ENCODE peak calls at places on chromosomes 16 and 17, in ten cellular contexts. J is adrenal gland, A is GM12865, W is neural crest cell, Q is A549, C is mammary epithelial cell, U is ascending aorta, X is MCF 10A, S is MM.1S, F is HFF-Myc. H is an unnamed sample.

GRCh38 chr17:78416311-78416711 is 37.9 kb downstream of the PGS1 start:
- DNase-seq in Q (no peak), U (no peak), X (no peak), S (no peak), C (no peak), W (no peak), F (no peak), A (no peak), J (peak), H (no peak)

GRCh38 chr17:56899403-56899802 is 14.4 kb downstream of the TRIM25 start:
- DNase-seq in A (no peak), C (no peak), U (no peak), J (no peak), S (no peak), X (no peak), F (no peak), W (no peak), Q (no peak), H (no peak)

GRCh38 chr17:876272-876671 is 94.1 kb downstream of the MRM3 start:
- DNase-seq in S (no peak), U (no peak), C (no peak), Q (no peak), F (no peak), X (no peak), A (peak), J (no peak), W (no peak), H (no peak)

GRCh38 chr16:4637501-4638166 is 13.0 kb downstream of the MGRN1 start:
- DNase-seq in J (no peak), A (no peak), Q (no peak), U (no peak), X (no peak), W (no peak), F (no peak), S (no peak), C (no peak), H (no peak)

GRCh38 chr16:3583303-3584038 is 6.3 kb upstream of the NLRC3 start:
- DNase-seq in A (no peak), X (no peak), Q (no peak), J (no peak), S (no peak), U (no peak), F (no peak), C (no peak), W (no peak), H (no peak)

GRCh38 chr17:31535581-31535981 is 144.1 kb downstream of the RAB11FIP4 start:
- DNase-seq in Q (no peak), A (peak), S (peak), X (no peak), U (no peak), J (no peak), W (no peak), C (no peak), F (no peak), H (no peak)

GRCh38 chr16:10556240-10556639 is 24.2 kb downstream of the EMP2 start:
- DNase-seq in S (no peak), J (no peak), C (no peak), W (no peak), Q (no peak), F (no peak), U (no peak), X (no peak), A (no peak), H (no peak)

GRCh38 chr17:81197831-81198490 is 24.8 kb downstream of the CEP131 start:
- DNase-seq in S (no peak), A (no peak), J (no peak), C (no peak), X (no peak), U (no peak), W (no peak), F (no peak), Q (no peak), H (no peak)

GRCh38 chr17:79232957-79233356 is 158.3 kb downstream of the ENGASE start:
- DNase-seq in C (no peak), A (no peak), W (no peak), U (no peak), J (no peak), X (no peak), Q (no peak), S (no peak), F (no peak), H (no peak)

GRCh38 chr17:63986842-63987615 is 11.1 kb upstream of the PRR29 start:
- DNase-seq in Q (no peak), X (no peak), J (no peak), U (no peak), A (no peak), F (no peak), C (no peak), W (no peak), S (no peak), H (no peak)

GRCh38 chr17:60355663-60356594 is 36.0 kb downstream of the USP32 start:
- DNase-seq in C (no peak), J (peak), S (no peak), W (no peak), F (no peak), Q (peak), U (no peak), X (no peak), A (peak), H (no peak)

GRCh38 chr16:19659554-19659953 is 58.5 kb downstream of the KNOP1 start:
- DNase-seq in W (no peak), Q (peak), S (no peak), J (no peak), A (no peak), F (no peak), C (no peak), X (no peak), U (no peak), H (no peak)

GRCh38 chr17:47905221-47905733 is 9.2 kb downstream of the SP2 start:
- DNase-seq in X (peak), A (no peak), F (peak), W (no peak), C (peak), U (peak), S (no peak), Q (no peak), J (peak), H (no peak)

GRCh38 chr16:86984975-86985655 is 332.1 kb downstream of the C16orf95 start:
- DNase-seq in W (no peak), S (no peak), A (no peak), X (no peak), J (no peak), Q (no peak), U (no peak), C (no peak), F (no peak), H (no peak)

GRCh38 chr17:27741361-27741861 is 58.9 kb downstream of the NOS2 start:
- DNase-seq in J (peak), Q (no peak), U (no peak), X (peak), C (peak), W (no peak), A (no peak), F (no peak), S (no peak), H (peak)

GRCh38 chr17:63881935-63882601 is at the start of gene GH2:
- DNase-seq in F (peak), J (peak), S (peak), Q (peak), A (peak), C (peak), W (peak), U (no peak), X (peak), H (no peak)

GRCh38 chr16:56793504-56793903 is 63.6 kb downstream of the NUP93 start:
- DNase-seq in X (peak), W (no peak), C (peak), Q (peak), U (no peak), F (no peak), S (peak), A (peak), J (peak), H (no peak)

DNA sequence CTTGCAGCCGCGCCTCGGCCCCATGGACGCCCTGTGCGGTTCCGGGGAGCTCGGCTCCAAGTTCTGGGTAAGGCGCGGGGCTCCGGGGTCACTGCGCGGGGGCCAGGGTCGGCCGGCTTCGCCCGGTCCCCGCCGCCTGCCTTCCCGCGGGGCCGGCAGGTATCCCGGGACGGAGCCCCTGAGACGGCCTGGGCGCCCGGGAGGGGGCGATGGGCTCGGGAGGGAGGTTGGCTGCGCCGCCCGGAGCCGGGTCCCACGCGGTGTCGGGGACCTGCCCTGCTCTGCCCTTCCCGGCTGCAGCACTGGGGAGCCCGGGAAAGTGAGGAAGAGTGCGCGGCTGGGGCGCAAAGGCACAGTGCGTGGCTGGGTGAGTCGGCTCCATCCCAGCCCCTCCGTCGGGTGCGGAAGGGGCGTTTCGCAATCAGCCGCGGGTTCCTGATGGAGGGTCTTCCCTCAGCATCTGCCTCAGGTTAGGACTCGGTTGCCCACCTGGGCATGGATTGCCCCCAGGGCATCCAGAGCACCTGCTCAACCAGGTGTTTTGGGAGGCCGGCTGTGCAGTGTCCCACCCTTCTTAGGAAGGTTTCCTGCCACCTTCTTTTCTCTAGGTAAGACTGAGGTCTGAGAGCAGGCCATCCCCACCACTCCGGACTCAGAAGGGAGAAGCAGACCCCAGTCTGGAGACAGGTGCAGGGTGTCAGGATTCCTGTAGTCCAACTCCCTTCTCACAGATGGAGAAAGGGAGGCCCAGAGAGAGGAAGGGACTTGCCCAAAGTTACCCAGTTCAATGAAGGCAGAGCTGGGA is 436 bp downstream of the ABCC3 start:
- DNase-seq in A (no peak), F (no peak), S (no peak), X (no peak), W (no peak), C (no peak), Q (no peak), J (no peak), U (no peak), H (no peak)
- TF ChIP-seq CTCF in A (no peak), F (no peak), S (no peak), X (peak), W (no peak), C (peak), Q (no peak), J (no peak), U (no peak), H (no peak)

GRCh38 chr17:2419526-2419925 is 18.7 kb upstream of the MNT start:
- DNase-seq in J (peak), Q (no peak), C (no peak), F (no peak), X (no peak), A (no peak), U (no peak), S (no peak), W (no peak), H (no peak)

GRCh38 chr17:2420131-2420530 is 19.3 kb upstream of the MNT start:
- DNase-seq in F (no peak), Q (no peak), C (no peak), A (no peak), S (no peak), W (no peak), J (peak), X (no peak), U (no peak), H (no peak)

GRCh38 chr17:2423271-2423670 is 22.4 kb upstream of the MNT start:
- DNase-seq in S (no peak), W (no peak), X (peak), A (no peak), C (peak), Q (no peak), F (no peak), J (no peak), U (no peak), H (no peak)

GRCh38 chr17:2418572-2418971 is 17.7 kb upstream of the MNT start:
- DNase-seq in U (no peak), S (no peak), J (peak), Q (no peak), A (no peak), F (no peak), W (no peak), X (no peak), C (no peak), H (no peak)

GRCh38 chr17:2421315-2422147 is 20.7 kb upstream of the MNT start:
- DNase-seq in F (no peak), Q (peak), A (no peak), X (no peak), U (no peak), W (no peak), S (no peak), J (peak), C (peak), H (no peak)
- TF ChIP-seq CTCF in F (peak), Q (no peak), A (no peak), X (no peak), U (no peak), W (peak), S (no peak), J (peak), C (peak), H (peak)

DNA sequence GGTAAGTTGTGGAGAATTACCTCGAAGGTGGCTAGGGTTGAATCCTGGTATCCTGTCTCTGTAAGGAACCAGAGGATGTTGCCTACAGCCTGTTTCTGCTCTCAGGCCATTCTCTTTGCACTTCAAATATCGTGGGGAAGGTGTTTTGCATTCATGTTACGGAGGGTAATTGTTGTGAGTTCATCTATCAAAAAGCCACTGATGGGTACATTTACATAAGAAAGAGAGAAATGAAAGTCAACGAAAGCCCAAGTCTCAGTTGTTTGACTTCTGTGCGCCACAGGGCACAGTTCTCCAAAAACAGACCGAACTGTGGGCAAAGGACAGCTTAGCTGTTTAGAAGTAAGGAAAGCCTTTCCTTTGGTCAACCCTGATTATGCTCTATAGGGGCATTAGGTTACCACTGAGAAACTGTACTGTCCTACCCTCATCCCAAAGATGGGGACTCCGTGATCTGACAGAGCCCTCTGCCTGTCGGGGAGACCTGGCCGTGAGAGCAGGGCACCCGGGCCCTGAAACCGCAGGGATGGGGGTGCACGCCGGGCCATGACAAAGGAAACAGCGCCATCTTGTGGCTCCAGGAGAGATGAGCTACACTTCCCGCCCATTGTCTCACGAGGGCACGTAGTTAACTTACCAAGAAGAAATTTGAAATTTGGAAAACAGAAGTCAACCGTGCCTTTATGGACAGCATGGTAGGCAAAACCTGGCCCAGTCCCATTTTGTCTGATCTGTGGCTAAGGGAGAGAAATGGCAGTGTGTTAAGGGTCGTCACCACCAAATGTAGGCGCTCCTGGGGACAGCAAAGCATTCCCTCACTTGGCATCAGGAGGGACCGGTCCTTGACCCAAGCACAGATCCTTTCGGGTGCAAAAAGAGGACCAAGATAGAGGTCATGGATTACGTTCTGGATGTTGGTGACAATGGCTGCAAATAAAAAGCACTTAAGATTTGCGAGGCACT is 74.5 kb upstream of the DYNLRB2 start:
- DNase-seq in F (peak), Q (peak), X (peak), U (no peak), S (peak), A (peak), W (peak), C (peak), J (peak), H (peak)
- TF ChIP-seq CTCF in F (peak), Q (peak), X (peak), U (peak), S (peak), A (peak), W (peak), C (peak), J (peak), H (peak)

GRCh38 chr17:2707721-2708584 is 3.6 kb downstream of the CLUH start:
- DNase-seq in C (no peak), W (peak), A (no peak), X (no peak), J (peak), S (no peak), Q (peak), F (no peak), U (peak), H (peak)
- TF ChIP-seq CTCF in C (peak), W (peak), A (peak), X (no peak), J (peak), S (peak), Q (peak), F (peak), U (peak), H (peak)

DNA sequence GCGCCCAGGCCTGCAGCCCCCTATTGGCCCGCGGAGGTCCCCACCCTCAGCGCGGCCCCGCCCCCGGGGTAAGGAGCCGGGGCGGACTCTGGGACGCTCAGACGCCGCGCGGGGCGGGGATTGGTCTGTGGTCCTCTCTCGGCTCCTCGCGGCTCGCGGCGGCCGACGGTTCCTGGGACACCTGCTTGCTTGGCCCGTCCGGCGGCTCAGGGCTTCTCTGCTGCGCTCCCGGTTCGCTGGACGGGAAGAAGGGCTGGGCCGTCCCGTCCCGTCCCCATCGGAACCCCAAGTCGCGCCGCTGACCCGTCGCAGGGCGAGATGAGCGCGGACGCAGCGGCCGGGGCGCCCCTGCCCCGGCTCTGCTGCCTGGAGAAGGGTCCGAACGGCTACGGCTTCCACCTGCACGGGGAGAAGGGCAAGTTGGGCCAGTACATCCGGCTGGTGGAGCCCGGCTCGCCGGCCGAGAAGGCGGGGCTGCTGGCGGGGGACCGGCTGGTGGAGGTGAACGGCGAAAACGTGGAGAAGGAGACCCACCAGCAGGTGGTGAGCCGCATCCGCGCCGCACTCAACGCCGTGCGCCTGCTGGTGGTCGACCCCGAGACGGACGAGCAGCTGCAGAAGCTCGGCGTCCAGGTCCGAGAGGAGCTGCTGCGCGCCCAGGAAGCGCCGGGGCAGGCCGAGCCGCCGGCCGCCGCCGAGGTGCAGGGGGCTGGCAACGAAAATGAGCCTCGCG is at the start of gene NHERF1:
- DNase-seq in W (peak), Q (peak), S (peak), A (peak), X (peak), J (peak), U (peak), F (peak), C (peak), H (peak)
- TF ChIP-seq CTCF in W (peak), Q (no peak), S (peak), A (no peak), X (no peak), J (peak), U (no peak), F (no peak), C (no peak), H (peak)

GRCh38 chr16:72847187-72848044 is 200.5 kb downstream of the ZFHX3 start:
- DNase-seq in S (no peak), U (no peak), C (no peak), F (no peak), A (peak), X (peak), Q (peak), J (peak), W (no peak), H (no peak)

GRCh38 chr16:72846594-72846993 is 201.3 kb downstream of the ZFHX3 start:
- DNase-seq in S (no peak), W (no peak), U (no peak), J (no peak), X (no peak), F (no peak), C (no peak), Q (no peak), A (no peak), H (no peak)

GRCh38 chr16:72844225-72844920 is 203.6 kb downstream of the ZFHX3 start:
- DNase-seq in C (no peak), U (no peak), X (no peak), F (no peak), J (no peak), Q (no peak), S (peak), W (no peak), A (peak), H (no peak)

GRCh38 chr16:72848045-72848410 is 199.9 kb downstream of the ZFHX3 start:
- DNase-seq in J (no peak), A (no peak), X (no peak), S (no peak), C (no peak), F (no peak), Q (peak), U (no peak), W (no peak), H (no peak)

GRCh38 chr16:72845322-72846020 is 202.5 kb downstream of the ZFHX3 start:
- DNase-seq in A (no peak), Q (no peak), C (no peak), W (no peak), X (no peak), J (no peak), U (no peak), S (no peak), F (no peak), H (no peak)
- TF ChIP-seq CTCF in A (no peak), Q (no peak), C (no peak), W (no peak), X (no peak), J (no peak), U (no peak), S (no peak), F (no peak), H (no peak)

GRCh38 chr17:9298135-9298534 is 276.8 kb downstream of the NTN1 start:
- DNase-seq in S (no peak), J (no peak), U (no peak), Q (no peak), X (no peak), A (no peak), W (no peak), C (no peak), F (no peak), H (no peak)

GRCh38 chr17:9294661-9295210 is 273.4 kb downstream of the NTN1 start:
- DNase-seq in C (no peak), X (no peak), S (no peak), J (no peak), F (no peak), A (no peak), W (no peak), U (no peak), Q (no peak), H (no peak)

GRCh38 chr17:9299695-9300094 is 275.9 kb downstream of the STX8 start:
- DNase-seq in X (no peak), W (no peak), S (no peak), A (no peak), U (no peak), F (no peak), C (no peak), Q (no peak), J (no peak), H (no peak)

DNA sequence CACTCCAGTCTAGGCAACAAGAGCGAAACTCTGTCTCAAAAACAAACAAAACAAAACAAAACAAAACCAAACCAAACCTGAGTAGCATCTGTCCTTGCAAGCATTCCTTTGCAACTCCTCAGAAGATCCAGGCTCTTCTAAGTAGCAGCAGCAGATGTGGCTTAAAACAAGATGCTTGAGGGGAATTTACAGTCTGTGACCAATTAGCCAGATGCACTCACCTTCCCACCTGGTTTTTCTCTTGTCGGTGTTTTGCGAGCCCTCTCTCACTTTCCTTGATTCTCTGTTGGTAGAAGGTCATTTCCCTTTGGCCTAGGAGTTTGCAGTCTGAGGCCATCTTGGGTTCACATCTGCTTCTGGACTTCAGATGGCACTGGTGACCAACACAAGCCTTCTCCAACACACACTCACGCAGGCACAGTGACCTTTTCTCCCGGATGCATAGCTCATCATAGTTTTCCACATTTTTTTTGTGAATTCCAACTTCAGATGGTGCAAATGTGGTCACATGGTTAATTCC is 276.8 kb downstream of the STX8 start:
- DNase-seq in S (no peak), J (no peak), F (no peak), A (no peak), W (no peak), Q (no peak), C (no peak), U (no peak), X (no peak), H (no peak)
- TF ChIP-seq CTCF in S (no peak), J (no peak), F (no peak), A (no peak), W (no peak), Q (no peak), C (no peak), U (no peak), X (no peak), H (no peak)

GRCh38 chr17:53313746-53314145 is 509.0 kb upstream of the KIF2B start:
- DNase-seq in A (no peak), Q (no peak), J (no peak), W (no peak), X (peak), C (peak), S (no peak), F (no peak), U (no peak), H (no peak)
- TF ChIP-seq CTCF in A (no peak), Q (no peak), J (no peak), W (no peak), X (no peak), C (peak), S (no peak), F (no peak), U (no peak), H (peak)